ENCODE peak calls at places on chromosomes 1 and 21, in nine cellular contexts. One of them, this sample, is unnamed.

GRCh38 chr1:224407546-224408293 is 26.9 kb downstream of the WDR26 start:
- DNase-seq in HFF-Myc: no peak
- DNase-seq in Calu3: peak
- DNase-seq in GM12865: no peak
- DNase-seq in cardiac muscle cell: no peak
- DNase-seq in progenitor cell of endocrine pancreas: no peak
- DNase-seq in GM06990: no peak
- DNase-seq in psoas muscle: no peak
- DNase-seq in gastrocnemius medialis: no peak
- DNase-seq in this sample: no peak

GRCh38 chr1:11478571-11479374 is at the start of gene DISP3:
- DNase-seq in GM12865: peak
- DNase-seq in progenitor cell of endocrine pancreas: peak
- DNase-seq in psoas muscle: peak
- DNase-seq in gastrocnemius medialis: no peak
- DNase-seq in HFF-Myc: peak
- DNase-seq in GM06990: peak
- DNase-seq in Calu3: peak
- DNase-seq in cardiac muscle cell: peak
- DNase-seq in this sample: peak

GRCh38 chr1:68963353-68963752 is 466.5 kb upstream of the DEPDC1 start:
- DNase-seq in cardiac muscle cell: peak
- DNase-seq in Calu3: no peak
- DNase-seq in progenitor cell of endocrine pancreas: no peak
- DNase-seq in psoas muscle: no peak
- DNase-seq in gastrocnemius medialis: no peak
- DNase-seq in GM06990: no peak
- DNase-seq in GM12865: no peak
- DNase-seq in HFF-Myc: no peak
- DNase-seq in this sample: no peak

GRCh38 chr1:208219659-208220282 is 24.4 kb downstream of the PLXNA2 start:
- DNase-seq in GM06990: no peak
- DNase-seq in cardiac muscle cell: peak
- DNase-seq in GM12865: no peak
- DNase-seq in gastrocnemius medialis: peak
- DNase-seq in psoas muscle: peak
- DNase-seq in HFF-Myc: no peak
- DNase-seq in progenitor cell of endocrine pancreas: no peak
- DNase-seq in Calu3: peak
- DNase-seq in this sample: no peak

GRCh38 chr1:94143809-94144176 is 22.8 kb upstream of the ABCA4 start:
- DNase-seq in Calu3: no peak
- DNase-seq in GM06990: no peak
- DNase-seq in gastrocnemius medialis: no peak
- DNase-seq in progenitor cell of endocrine pancreas: no peak
- DNase-seq in cardiac muscle cell: no peak
- DNase-seq in GM12865: no peak
- DNase-seq in psoas muscle: no peak
- DNase-seq in HFF-Myc: no peak
- DNase-seq in this sample: no peak

GRCh38 chr1:10074059-10074854 is 41.5 kb downstream of the UBE4B start:
- DNase-seq in GM06990: peak
- DNase-seq in HFF-Myc: peak
- DNase-seq in Calu3: peak
- DNase-seq in progenitor cell of endocrine pancreas: no peak
- DNase-seq in psoas muscle: peak
- DNase-seq in GM12865: peak
- DNase-seq in cardiac muscle cell: peak
- DNase-seq in gastrocnemius medialis: no peak
- DNase-seq in this sample: peak

GRCh38 chr1:85297855-85298629 is 21.6 kb upstream of the BCL10 start:
- DNase-seq in cardiac muscle cell: peak
- DNase-seq in GM06990: peak
- DNase-seq in Calu3: peak
- DNase-seq in GM12865: peak
- DNase-seq in HFF-Myc: peak
- DNase-seq in gastrocnemius medialis: no peak
- DNase-seq in progenitor cell of endocrine pancreas: no peak
- DNase-seq in psoas muscle: no peak
- DNase-seq in this sample: peak

GRCh38 chr1:36533897-36534296 is 51.2 kb upstream of the CSF3R start:
- DNase-seq in Calu3: no peak
- DNase-seq in HFF-Myc: no peak
- DNase-seq in GM12865: no peak
- DNase-seq in GM06990: no peak
- DNase-seq in progenitor cell of endocrine pancreas: no peak
- DNase-seq in cardiac muscle cell: no peak
- DNase-seq in gastrocnemius medialis: no peak
- DNase-seq in psoas muscle: no peak
- DNase-seq in this sample: no peak

GRCh38 chr1:168893359-168893791 is 164.4 kb upstream of the DPT start:
- DNase-seq in HFF-Myc: no peak
- DNase-seq in gastrocnemius medialis: peak
- DNase-seq in cardiac muscle cell: peak
- DNase-seq in psoas muscle: peak
- DNase-seq in progenitor cell of endocrine pancreas: no peak
- DNase-seq in Calu3: no peak
- DNase-seq in GM06990: no peak
- DNase-seq in GM12865: no peak
- DNase-seq in this sample: no peak

GRCh38 chr1:195082183-195082582 is 1526.1 kb downstream of the KCNT2 start:
- DNase-seq in GM12865: no peak
- DNase-seq in Calu3: no peak
- DNase-seq in cardiac muscle cell: no peak
- DNase-seq in progenitor cell of endocrine pancreas: no peak
- DNase-seq in gastrocnemius medialis: no peak
- DNase-seq in GM06990: no peak
- DNase-seq in HFF-Myc: no peak
- DNase-seq in psoas muscle: no peak
- DNase-seq in this sample: no peak

GRCh38 chr1:197671140-197671539 is 104.1 kb downstream of the DENND1B start:
- DNase-seq in psoas muscle: no peak
- DNase-seq in GM12865: no peak
- DNase-seq in gastrocnemius medialis: no peak
- DNase-seq in GM06990: no peak
- DNase-seq in HFF-Myc: no peak
- DNase-seq in Calu3: no peak
- DNase-seq in cardiac muscle cell: no peak
- DNase-seq in progenitor cell of endocrine pancreas: no peak
- DNase-seq in this sample: no peak

GRCh38 chr1:183543619-183544204 is 46.5 kb downstream of the NCF2 start:
- DNase-seq in psoas muscle: no peak
- DNase-seq in gastrocnemius medialis: no peak
- DNase-seq in Calu3: peak
- DNase-seq in HFF-Myc: peak
- DNase-seq in cardiac muscle cell: peak
- DNase-seq in GM06990: no peak
- DNase-seq in GM12865: peak
- DNase-seq in progenitor cell of endocrine pancreas: no peak
- DNase-seq in this sample: no peak

GRCh38 chr1:193685986-193686385 is 499.6 kb upstream of the B3GALT2 start:
- DNase-seq in GM12865: no peak
- DNase-seq in HFF-Myc: no peak
- DNase-seq in psoas muscle: no peak
- DNase-seq in cardiac muscle cell: no peak
- DNase-seq in gastrocnemius medialis: no peak
- DNase-seq in progenitor cell of endocrine pancreas: no peak
- DNase-seq in Calu3: no peak
- DNase-seq in GM06990: peak
- DNase-seq in this sample: no peak

GRCh38 chr1:201495447-201496295 is 11.3 kb downstream of the CSRP1 start:
- DNase-seq in Calu3: no peak
- DNase-seq in cardiac muscle cell: peak
- DNase-seq in GM12865: no peak
- DNase-seq in HFF-Myc: no peak
- DNase-seq in gastrocnemius medialis: peak
- DNase-seq in psoas muscle: peak
- DNase-seq in progenitor cell of endocrine pancreas: no peak
- DNase-seq in GM06990: no peak
- DNase-seq in this sample: no peak

GRCh38 chr1:77370161-77370560 is 88.3 kb downstream of the AK5 start:
- DNase-seq in Calu3: no peak
- DNase-seq in cardiac muscle cell: no peak
- DNase-seq in GM06990: no peak
- DNase-seq in psoas muscle: no peak
- DNase-seq in GM12865: no peak
- DNase-seq in HFF-Myc: no peak
- DNase-seq in gastrocnemius medialis: no peak
- DNase-seq in progenitor cell of endocrine pancreas: no peak
- DNase-seq in this sample: no peak

GRCh38 chr1:101613549-101613948 is 376.7 kb downstream of the S1PR1 start:
- DNase-seq in Calu3: no peak
- DNase-seq in cardiac muscle cell: no peak
- DNase-seq in gastrocnemius medialis: no peak
- DNase-seq in psoas muscle: no peak
- DNase-seq in GM12865: no peak
- DNase-seq in progenitor cell of endocrine pancreas: no peak
- DNase-seq in GM06990: no peak
- DNase-seq in HFF-Myc: no peak
- DNase-seq in this sample: no peak

GRCh38 chr21:33309778-33310177 is 15.0 kb upstream of the IFNAR1 start:
- DNase-seq in progenitor cell of endocrine pancreas: no peak
- DNase-seq in cardiac muscle cell: no peak
- DNase-seq in psoas muscle: no peak
- DNase-seq in GM06990: no peak
- DNase-seq in GM12865: no peak
- DNase-seq in Calu3: no peak
- DNase-seq in HFF-Myc: no peak
- DNase-seq in gastrocnemius medialis: no peak
- DNase-seq in this sample: no peak

GRCh38 chr21:33305344-33305671 is 19.5 kb upstream of the IFNAR1 start:
- DNase-seq in progenitor cell of endocrine pancreas: no peak
- DNase-seq in GM12865: no peak
- DNase-seq in psoas muscle: no peak
- DNase-seq in gastrocnemius medialis: no peak
- DNase-seq in GM06990: no peak
- DNase-seq in Calu3: no peak
- DNase-seq in HFF-Myc: no peak
- DNase-seq in cardiac muscle cell: no peak
- DNase-seq in this sample: no peak

GRCh38 chr21:33313183-33313582 is 11.6 kb upstream of the IFNAR1 start:
- DNase-seq in GM06990: no peak
- DNase-seq in Calu3: no peak
- DNase-seq in GM12865: peak
- DNase-seq in HFF-Myc: no peak
- DNase-seq in psoas muscle: no peak
- DNase-seq in progenitor cell of endocrine pancreas: no peak
- DNase-seq in cardiac muscle cell: no peak
- DNase-seq in gastrocnemius medialis: no peak
- DNase-seq in this sample: no peak

GRCh38 chr21:33313611-33314010 is 11.2 kb upstream of the IFNAR1 start:
- DNase-seq in GM12865: no peak
- DNase-seq in progenitor cell of endocrine pancreas: no peak
- DNase-seq in HFF-Myc: no peak
- DNase-seq in gastrocnemius medialis: no peak
- DNase-seq in psoas muscle: no peak
- DNase-seq in GM06990: no peak
- DNase-seq in Calu3: no peak
- DNase-seq in cardiac muscle cell: no peak
- DNase-seq in this sample: no peak

GRCh38 chr21:33308586-33309490 is 15.9 kb upstream of the IFNAR1 start:
- DNase-seq in GM06990: peak
- DNase-seq in HFF-Myc: peak
- DNase-seq in cardiac muscle cell: peak
- DNase-seq in Calu3: no peak
- DNase-seq in psoas muscle: no peak
- DNase-seq in GM12865: peak
- DNase-seq in progenitor cell of endocrine pancreas: no peak
- DNase-seq in gastrocnemius medialis: no peak
- DNase-seq in this sample: peak
- TF ChIP-seq CTCF in GM06990: peak
- TF ChIP-seq CTCF in HFF-Myc: no peak
- TF ChIP-seq CTCF in cardiac muscle cell: peak
- TF ChIP-seq CTCF in Calu3: no peak
- TF ChIP-seq CTCF in psoas muscle: no peak
- TF ChIP-seq CTCF in GM12865: peak
- TF ChIP-seq CTCF in progenitor cell of endocrine pancreas: no peak
- TF ChIP-seq CTCF in gastrocnemius medialis: no peak
- TF ChIP-seq CTCF in this sample: no peak

DNA sequence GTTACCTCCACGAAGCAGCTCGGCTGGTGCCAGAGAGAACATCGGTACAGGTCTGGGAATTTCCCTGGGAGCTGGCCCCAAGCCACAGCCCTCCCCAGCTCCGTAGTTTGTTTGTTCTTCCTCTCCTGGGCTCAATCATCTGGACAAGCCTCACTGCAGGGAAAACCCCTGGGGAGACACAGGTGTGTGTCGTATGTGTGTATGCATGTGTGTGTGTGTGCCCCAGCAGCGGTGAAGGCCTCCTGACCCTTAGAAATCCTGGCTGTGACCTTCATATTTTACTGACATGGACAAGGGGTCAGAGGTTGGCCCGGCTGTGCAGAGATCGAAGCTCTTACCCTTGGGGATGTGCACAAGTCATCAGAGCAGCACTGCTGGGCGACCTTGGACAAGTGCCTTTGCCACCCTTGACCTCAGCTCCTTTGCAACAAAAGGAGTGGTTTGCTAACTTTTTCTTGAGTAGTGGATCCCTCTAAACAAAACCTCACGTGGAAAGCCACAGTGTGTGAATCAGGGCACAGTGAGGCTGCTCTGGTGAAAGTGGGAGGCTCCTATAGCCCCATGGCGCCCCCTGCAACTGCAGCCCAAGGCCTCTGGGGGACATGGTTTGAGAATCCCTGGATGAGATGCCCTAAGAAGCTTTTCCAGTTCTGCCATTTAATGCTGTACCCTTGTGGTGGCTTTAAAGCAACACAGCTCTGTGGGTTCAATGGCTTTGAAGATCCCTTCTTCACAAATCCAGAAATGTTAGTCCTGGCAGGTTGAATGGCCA is 12.3 kb upstream of the IL22RA1 start:
- DNase-seq in GM06990: peak
- DNase-seq in HFF-Myc: no peak
- DNase-seq in progenitor cell of endocrine pancreas: no peak
- DNase-seq in Calu3: peak
- DNase-seq in cardiac muscle cell: no peak
- DNase-seq in psoas muscle: no peak
- DNase-seq in GM12865: peak
- DNase-seq in gastrocnemius medialis: no peak
- DNase-seq in this sample: peak
- TF ChIP-seq CTCF in GM06990: peak
- TF ChIP-seq CTCF in HFF-Myc: peak
- TF ChIP-seq CTCF in progenitor cell of endocrine pancreas: peak
- TF ChIP-seq CTCF in Calu3: no peak
- TF ChIP-seq CTCF in cardiac muscle cell: peak
- TF ChIP-seq CTCF in psoas muscle: no peak
- TF ChIP-seq CTCF in GM12865: no peak
- TF ChIP-seq CTCF in gastrocnemius medialis: no peak
- TF ChIP-seq CTCF in this sample: peak

GRCh38 chr1:40625076-40625475 is 40.4 kb downstream of the RIMS3 start:
- DNase-seq in psoas muscle: no peak
- DNase-seq in GM06990: peak
- DNase-seq in HFF-Myc: no peak
- DNase-seq in progenitor cell of endocrine pancreas: no peak
- DNase-seq in cardiac muscle cell: peak
- DNase-seq in GM12865: peak
- DNase-seq in gastrocnemius medialis: no peak
- DNase-seq in Calu3: peak
- DNase-seq in this sample: no peak
- TF ChIP-seq CTCF in psoas muscle: peak
- TF ChIP-seq CTCF in GM06990: peak
- TF ChIP-seq CTCF in HFF-Myc: peak
- TF ChIP-seq CTCF in progenitor cell of endocrine pancreas: no peak
- TF ChIP-seq CTCF in cardiac muscle cell: peak
- TF ChIP-seq CTCF in GM12865: peak
- TF ChIP-seq CTCF in gastrocnemius medialis: peak
- TF ChIP-seq CTCF in Calu3: peak
- TF ChIP-seq CTCF in this sample: peak

GRCh38 chr21:24759348-24760118 is 847.7 kb downstream of the MRPL39 start:
- DNase-seq in Calu3: no peak
- DNase-seq in HFF-Myc: no peak
- DNase-seq in gastrocnemius medialis: no peak
- DNase-seq in progenitor cell of endocrine pancreas: no peak
- DNase-seq in cardiac muscle cell: no peak
- DNase-seq in psoas muscle: no peak
- DNase-seq in GM12865: no peak
- DNase-seq in GM06990: no peak
- DNase-seq in this sample: no peak
- TF ChIP-seq CTCF in Calu3: no peak
- TF ChIP-seq CTCF in HFF-Myc: no peak
- TF ChIP-seq CTCF in gastrocnemius medialis: no peak
- TF ChIP-seq CTCF in progenitor cell of endocrine pancreas: no peak
- TF ChIP-seq CTCF in cardiac muscle cell: no peak
- TF ChIP-seq CTCF in psoas muscle: no peak
- TF ChIP-seq CTCF in GM12865: no peak
- TF ChIP-seq CTCF in GM06990: no peak
- TF ChIP-seq CTCF in this sample: no peak

This sample was measured in GM20000.